ENCODE peak calls at places on chromosomes 3 and 15, in five cellular contexts. D is spleen; A is lower lobe of right lung; T is CD8-positive, alpha-beta T cell; J is cardiac muscle cell. N is an unnamed sample. For H3K36me3, the result is how much of the 10 kb centered on the place peaks cover.

GRCh38 chr3:45606991-45607712 is 12.6 kb downstream of the LIMD1 start:
- DNase-seq in D (peak), J (no peak), A (peak), T (no peak), N (no peak)

GRCh38 chr3:196546537-196546936 is 21.8 kb downstream of the WDR53 start:
- DNase-seq in T (no peak), D (no peak), J (no peak), A (no peak), N (no peak)

GRCh38 chr3:90092994-90093393 is 985.6 kb downstream of the EPHA3 start:
- DNase-seq in A (no peak), J (peak), T (no peak), D (no peak), N (no peak)

GRCh38 chr15:59632714-59633113 is 21.1 kb downstream of the GCNT3 start:
- DNase-seq in A (no peak), J (peak), T (no peak), D (no peak), N (no peak)

GRCh38 chr3:1048558-1048957 is 44.3 kb upstream of the CNTN6 start:
- DNase-seq in A (no peak), J (no peak), T (no peak), D (no peak), N (no peak)

GRCh38 chr3:154919226-154919625 is 160.9 kb upstream of the MME start:
- DNase-seq in A (no peak), T (no peak), D (no peak), J (no peak), N (no peak)

GRCh38 chr3:8996681-8997121 is 33.4 kb upstream of the RAD18 start:
- DNase-seq in A (no peak), J (peak), T (no peak), D (peak), N (no peak)

GRCh38 chr3:2765002-2765579 is 345.1 kb downstream of the IL5RA start:
- DNase-seq in J (no peak), T (no peak), D (no peak), A (no peak), N (no peak)

GRCh38 chr3:79019137-79019923 is 748.5 kb downstream of the ROBO1 start:
- DNase-seq in J (peak), D (peak), T (no peak), A (peak), N (peak)

GRCh38 chr15:70907784-70908471 is 15.3 kb downstream of the LRRC49 start:
- DNase-seq in T (no peak), D (no peak), A (no peak), J (no peak), N (no peak)

GRCh38 chr3:196757876-196758739 is 18.5 kb downstream of the PAK2 start:
- DNase-seq in A (no peak), T (no peak), D (no peak), J (peak), N (no peak)

GRCh38 chr3:111194048-111194447 is 122.4 kb downstream of the NECTIN3 start:
- DNase-seq in A (no peak), T (no peak), D (no peak), J (no peak), N (no peak)

GRCh38 chr3:155778441-155778840 is 27.6 kb downstream of the C3orf33 start:
- DNase-seq in J (no peak), D (no peak), T (no peak), A (no peak), N (no peak)

GRCh38 chr3:183490653-183491052 is 62.2 kb upstream of the MCF2L2 start:
- DNase-seq in T (no peak), D (no peak), J (no peak), A (no peak), N (no peak)

GRCh38 chr3:186360779-186361178 is 1.3 kb downstream of the DGKG start:
- DNase-seq in D (peak), A (peak), T (no peak), J (no peak), N (no peak)

DNA sequence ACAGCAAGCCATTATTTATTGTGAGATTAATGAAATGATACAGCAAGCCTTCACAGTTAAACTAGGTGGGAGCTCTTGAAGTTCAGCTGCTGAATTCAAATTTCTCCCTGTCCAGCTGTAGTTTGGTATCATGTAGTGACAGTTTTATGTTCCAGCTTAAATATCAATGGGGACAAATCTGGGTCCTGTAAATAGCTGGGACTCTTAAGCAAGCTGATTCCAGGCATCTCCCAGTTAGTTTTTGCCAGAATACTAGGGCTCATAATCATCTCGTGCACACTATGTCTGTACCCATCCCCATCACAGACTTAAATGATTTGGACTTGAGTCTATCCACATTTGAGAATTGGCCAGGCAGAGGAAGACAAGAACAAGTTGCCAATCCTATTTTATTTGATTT is 27.9 kb upstream of the NIT2 start:
- DNase-seq in J (no peak), A (no peak), D (no peak), T (no peak), N (no peak)
- H3K36me3 ChIP-seq in J (under half), A (half or more), D (under half), T (under half), N (under half)

GRCh38 chr3:173397161-173398110 is at the start of gene NLGN1:
- DNase-seq in T (no peak), A (peak), J (peak), D (peak), N (peak)

GRCh38 chr3:173395412-173396181 is 1.9 kb upstream of the NLGN1 start:
- DNase-seq in A (peak), J (peak), T (peak), D (peak), N (peak)

GRCh38 chr3:173399001-173399400 is 1.5 kb downstream of the NLGN1 start:
- DNase-seq in A (no peak), T (no peak), J (no peak), D (no peak), N (no peak)

GRCh38 chr3:173396191-173397041 is 1.1 kb upstream of the NLGN1 start:
- DNase-seq in A (no peak), J (no peak), D (no peak), T (no peak), N (no peak)

GRCh38 chr3:173398111-173398479 is 551 bp downstream of the NLGN1 start:
- DNase-seq in D (no peak), T (no peak), A (no peak), J (peak), N (no peak)
- TF ChIP-seq CTCF in D (no peak), T (no peak), A (no peak), J (no peak), N (no peak)

DNA sequence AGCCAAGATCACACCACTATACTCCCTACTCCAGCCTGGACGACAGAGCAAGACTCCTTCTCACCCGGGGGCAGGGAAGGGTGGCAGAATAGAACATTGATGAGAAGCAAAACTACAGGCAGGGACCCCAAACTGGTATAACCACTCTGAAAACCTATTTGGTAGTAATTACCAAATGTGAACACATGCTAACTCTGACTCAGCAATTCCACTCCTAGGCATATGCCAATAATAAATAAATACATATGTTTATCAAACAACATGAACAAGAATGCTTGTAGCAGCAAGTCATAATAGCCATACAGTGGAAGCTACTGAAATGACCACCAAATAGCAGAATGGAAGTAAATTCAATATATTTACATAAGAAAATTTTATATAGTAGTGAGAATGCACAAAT is 31.0 kb upstream of the USP50 start:
- DNase-seq in A (no peak), D (no peak), T (no peak), J (no peak), N (no peak)
- H3K36me3 ChIP-seq in A (half or more), D (under half), T (under half), J (half or more), N (half or more)

DNA sequence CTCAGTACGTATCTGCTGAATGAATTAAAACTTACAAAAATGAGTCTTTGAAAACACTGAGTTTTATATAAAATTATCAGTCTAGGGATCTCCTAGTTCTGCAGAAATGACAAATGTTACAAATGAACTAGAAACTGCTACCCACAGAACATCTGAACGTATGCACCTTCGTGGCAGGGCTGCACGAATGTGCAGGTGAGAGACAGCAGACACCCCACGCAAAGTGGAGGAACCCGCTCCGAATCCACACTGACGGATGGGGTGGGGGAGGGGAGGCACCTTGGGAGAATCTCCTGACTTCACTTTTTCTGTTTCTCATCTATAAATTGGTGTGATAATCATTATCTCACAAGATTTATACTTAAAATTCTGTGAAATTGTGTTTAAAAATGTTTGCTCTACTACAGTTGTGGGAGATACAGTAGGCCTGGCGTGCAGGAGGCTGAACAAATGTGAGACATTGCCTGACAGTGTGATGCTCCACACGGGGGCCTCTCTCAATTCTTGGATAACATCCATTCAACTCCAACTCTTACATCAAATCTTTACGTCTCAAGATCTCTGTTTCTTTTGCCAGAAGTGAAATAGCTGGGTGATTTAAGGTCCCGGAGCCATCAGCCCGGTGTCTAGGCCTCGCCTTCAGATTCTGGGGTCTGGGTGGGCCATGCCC is 86.9 kb downstream of the ATP10A start:
- DNase-seq in J (no peak), A (no peak), T (no peak), D (no peak), N (no peak)
- TF ChIP-seq CTCF in J (no peak), A (no peak), T (no peak), D (no peak), N (no peak)

GRCh38 chr15:52238149-52238548 is 47.0 kb upstream of the GNB5 start:
- DNase-seq in J (no peak), A (no peak), T (no peak), D (no peak), N (no peak)
- H3K36me3 ChIP-seq in J (under half), A (under half), T (under half), D (under half), N (under half)

DNA sequence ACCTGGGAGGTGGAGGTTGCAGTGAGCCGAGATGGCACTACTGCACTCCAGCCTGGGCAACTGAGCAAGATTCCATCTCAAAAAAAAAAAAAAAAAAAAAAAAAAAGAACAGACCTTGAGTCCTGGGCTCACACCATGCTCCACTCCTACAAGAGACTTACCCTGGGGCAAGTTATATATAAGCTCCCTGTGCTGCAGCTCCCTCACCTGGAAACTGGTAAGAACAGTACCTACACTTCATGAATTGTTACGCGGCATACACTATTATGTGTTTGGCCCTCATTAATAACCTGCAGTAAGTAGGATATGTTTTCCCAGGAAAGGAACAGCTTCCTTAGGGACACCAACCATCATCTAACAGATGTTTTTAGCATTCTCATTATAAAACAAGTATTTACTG is 119.6 kb downstream of the FMN1 start:
- DNase-seq in A (no peak), D (no peak), T (no peak), J (no peak), N (no peak)
- TF ChIP-seq CTCF in A (no peak), D (no peak), T (no peak), J (no peak), N (peak)

GRCh38 chr3:10644189-10644588 is 138.8 kb upstream of the ATP2B2 start:
- DNase-seq in A (no peak), T (no peak), J (no peak), D (no peak), N (no peak)
- H3K36me3 ChIP-seq in A (under half), T (under half), J (under half), D (under half), N (under half)

GRCh38 chr3:26484140-26484539 is 138.4 kb upstream of the LRRC3B start:
- DNase-seq in J (no peak), D (no peak), A (no peak), T (no peak), N (no peak)
- TF ChIP-seq CTCF in J (no peak), D (no peak), A (no peak), T (no peak), N (no peak)

GRCh38 chr15:75363786-75364185 is 4.6 kb downstream of the MAN2C1 start:
- DNase-seq in D (no peak), T (no peak), A (no peak), J (no peak), N (no peak)

GRCh38 chr15:75360856-75361255 is 7.6 kb downstream of the MAN2C1 start:
- DNase-seq in J (no peak), A (no peak), D (no peak), T (no peak), N (no peak)

GRCh38 chr15:75362642-75363249 is 5.7 kb downstream of the MAN2C1 start:
- DNase-seq in D (no peak), T (no peak), A (no peak), J (no peak), N (no peak)

GRCh38 chr15:75361361-75361988 is 6.9 kb downstream of the MAN2C1 start:
- DNase-seq in D (no peak), T (no peak), A (no peak), J (no peak), N (no peak)

DNA sequence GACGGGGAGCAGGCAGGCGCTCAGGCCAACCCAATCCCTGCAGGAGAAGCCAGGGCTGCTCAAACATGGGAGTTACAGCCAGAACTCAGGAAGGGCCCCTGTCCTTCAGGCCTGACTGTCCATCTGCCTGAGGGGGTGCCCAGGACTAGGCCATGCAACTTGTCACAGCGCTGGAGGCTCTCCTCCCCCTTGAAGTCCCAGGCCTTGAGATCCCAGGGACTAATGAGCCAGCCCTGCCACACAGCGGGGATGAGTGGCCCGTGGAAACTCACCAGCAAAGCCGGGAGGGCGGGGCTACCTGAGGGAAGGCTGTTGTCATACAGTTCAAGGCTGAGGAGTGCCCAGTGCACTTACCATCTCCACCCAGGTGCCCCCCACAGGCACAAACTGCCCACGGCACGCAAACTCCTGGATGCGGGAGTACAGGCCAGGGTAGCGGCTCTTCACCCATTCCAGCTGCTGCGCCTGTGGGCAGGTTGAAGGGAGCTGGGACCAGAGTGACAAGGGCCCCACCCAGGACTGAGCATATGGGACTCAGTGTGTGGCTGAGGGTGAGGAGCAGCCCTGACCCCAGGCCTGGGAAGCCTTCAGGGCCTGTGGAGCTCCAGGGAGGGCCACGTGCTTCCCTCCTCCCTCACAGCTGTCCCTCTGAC is 6.3 kb downstream of the MAN2C1 start:
- DNase-seq in D (no peak), J (no peak), A (no peak), T (no peak), N (no peak)
- H3K36me3 ChIP-seq in D (half or more), J (under half), A (half or more), T (under half), N (half or more)

DNA sequence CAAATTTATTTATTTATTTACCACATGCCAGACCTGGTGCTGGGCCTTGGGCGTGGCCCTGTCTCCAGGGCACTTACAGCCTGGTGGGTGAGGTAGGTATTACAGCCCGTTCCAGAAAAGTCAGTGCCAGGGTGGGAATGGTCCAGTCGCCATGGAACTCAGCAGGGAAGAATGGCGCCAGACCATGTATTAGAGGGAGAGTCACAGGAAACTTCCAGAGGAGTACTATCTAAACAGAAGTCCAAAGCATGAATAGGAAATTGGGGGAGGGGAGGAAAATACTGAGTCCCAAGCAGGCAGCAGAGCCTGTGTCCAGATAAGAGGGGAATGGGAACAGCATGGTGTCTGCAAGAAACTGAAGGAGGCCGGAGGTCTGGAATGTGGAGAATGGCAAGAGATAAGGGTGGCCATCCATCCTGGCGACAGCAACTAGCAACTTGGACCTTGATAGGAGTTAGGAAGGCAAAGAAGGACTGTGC is 27.0 kb downstream of the SH3BP5 start:
- DNase-seq in J (peak), A (no peak), T (no peak), D (no peak), N (no peak)
- TF ChIP-seq CTCF in J (peak), A (peak), T (no peak), D (no peak), N (peak)